ENCODE peak calls at places on chromosome 13, in six cellular contexts. U, P, D, S, Y and M are unnamed samples.

GRCh38 chr13:31073859-31074718 is 87.6 kb downstream of the HSPH1 start:
- DNase-seq in S (peak; percentile 20), P (no peak), D (no peak), Y (no peak), U (peak; percentile 15), M (peak; percentile 11)

GRCh38 chr13:93224545-93224944 is 2.1 kb upstream of the GPC6 start:
- DNase-seq in S (peak; percentile 67), P (peak; percentile 63), U (no peak), Y (no peak), D (no peak), M (no peak)

GRCh38 chr13:83057119-83057518 is 825.2 kb downstream of the SLITRK1 start:
- DNase-seq in D (no peak), U (no peak), S (no peak), P (no peak), Y (no peak), M (no peak)

GRCh38 chr13:76758257-76758656 is 127.9 kb downstream of the KCTD12 start:
- DNase-seq in Y (no peak), U (no peak), D (no peak), P (no peak), S (no peak), M (no peak)

GRCh38 chr13:20609145-20609544 is 42.2 kb downstream of the IFT88 start:
- DNase-seq in P (peak; percentile 82), Y (no peak), U (no peak), D (no peak), S (no peak), M (no peak)

GRCh38 chr13:35675651-35676050 is 199.2 kb upstream of the MAB21L1 start:
- DNase-seq in S (no peak), P (no peak), U (no peak), Y (no peak), D (no peak), M (no peak)

GRCh38 chr13:49340161-49340560 is 92.4 kb downstream of the CDADC1 start:
- DNase-seq in Y (no peak), U (no peak), S (no peak), D (no peak), P (no peak), M (no peak)

GRCh38 chr13:59374720-59375119 is 789.0 kb downstream of the DIAPH3 start:
- DNase-seq in Y (no peak), P (no peak), U (no peak), D (no peak), S (no peak), M (no peak)

GRCh38 chr13:70189981-70190380 is 81.7 kb upstream of the KLHL1 start:
- DNase-seq in Y (no peak), P (no peak), D (no peak), S (peak; percentile 28), U (no peak), M (no peak)

GRCh38 chr13:21668665-21669599 is 1.9 kb upstream of the FGF9 start:
- DNase-seq in S (peak; percentile 60), D (peak; percentile 38), U (no peak), Y (peak; percentile 67), P (peak; percentile 43), M (peak; percentile 46)

GRCh38 chr13:96984061-96984508 is 10.2 kb downstream of the OXGR1 start:
- DNase-seq in U (peak; percentile 74), D (no peak), S (peak; percentile 62), P (no peak), Y (no peak), M (peak; percentile 12)

GRCh38 chr13:37446503-37446902 is 152.1 kb downstream of the POSTN start:
- DNase-seq in P (peak; percentile 3), U (no peak), S (no peak), Y (no peak), D (peak; percentile 38), M (no peak)

GRCh38 chr13:111171629-111172028 is 56.5 kb downstream of the ARHGEF7 start:
- DNase-seq in S (no peak), P (no peak), U (no peak), D (no peak), Y (no peak), M (no peak)

GRCh38 chr13:113930711-113931637 is 42.9 kb downstream of the C13orf46 start:
- DNase-seq in Y (peak; percentile 29), U (no peak), P (no peak), D (peak; percentile 16), S (no peak), M (peak; percentile 52)

GRCh38 chr13:26502826-26503225 is 54.7 kb upstream of the WASF3 start:
- DNase-seq in U (no peak), D (peak; percentile 75), Y (no peak), P (no peak), S (peak; percentile 40), M (no peak)

GRCh38 chr13:31998131-31998530 is 33.4 kb upstream of the FRY start:
- DNase-seq in P (no peak), S (no peak), Y (no peak), U (no peak), D (no peak), M (no peak)

GRCh38 chr13:106038752-106039151 is 496.7 kb downstream of the EFNB2 start:
- DNase-seq in P (peak; percentile 26), U (no peak), S (no peak), D (no peak), Y (no peak), M (no peak)

GRCh38 chr13:78491978-78492377 is 111.4 kb downstream of the POU4F1 start:
- DNase-seq in U (no peak), D (no peak), S (no peak), P (no peak), Y (no peak), M (no peak)

GRCh38 chr13:87147076-87147475 is 524.1 kb upstream of the SLITRK5 start:
- DNase-seq in D (no peak), U (no peak), Y (no peak), S (no peak), P (no peak), M (no peak)

GRCh38 chr13:42808572-42808971 is 27.2 kb downstream of the FAM216B start:
- DNase-seq in U (no peak), D (no peak), S (no peak), Y (no peak), P (no peak), M (no peak)

DNA sequence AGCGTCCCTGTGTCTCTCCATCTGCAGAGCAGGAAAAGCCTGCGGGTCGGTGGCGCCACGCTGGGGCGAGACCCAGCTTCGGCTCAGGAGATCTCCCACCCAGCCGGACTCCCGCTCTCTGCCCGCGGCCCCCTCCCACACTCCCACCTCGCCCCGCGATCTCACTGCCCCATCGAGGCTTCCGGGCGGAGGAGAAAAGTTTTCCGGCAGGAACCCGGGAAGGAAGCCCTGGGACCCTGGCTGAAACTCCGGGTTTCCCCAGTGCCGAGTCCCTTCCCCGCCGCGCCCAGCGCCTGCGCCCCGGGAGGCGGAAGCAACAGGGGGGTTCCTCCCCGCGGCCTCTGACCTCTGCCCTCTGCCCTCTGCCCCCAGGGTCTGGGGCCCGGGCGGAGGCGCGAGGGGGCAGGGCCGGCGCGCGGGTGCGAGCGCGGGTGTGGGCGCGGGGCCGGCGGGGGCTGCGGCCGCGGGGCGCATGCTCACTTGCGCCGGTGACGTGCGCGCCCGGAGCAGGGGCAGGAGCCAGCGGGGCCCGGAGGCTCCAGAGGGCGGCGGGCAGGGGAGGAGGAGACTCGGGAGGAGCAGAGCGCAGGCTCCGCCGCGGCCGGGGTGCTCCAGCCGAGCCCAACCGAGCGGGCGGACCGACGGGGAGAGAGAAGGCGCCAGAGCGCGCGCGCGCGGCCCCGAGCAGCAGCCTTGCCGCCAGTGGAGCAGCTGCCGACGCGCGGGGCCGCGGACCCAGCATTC is at the start of gene ATP11A:
- DNase-seq in D (peak; percentile 86), U (peak; percentile 87), S (peak; percentile 95), P (peak; percentile 68), Y (peak; percentile 64), M (peak; percentile 82)
- H3K4me1 ChIP-seq in D (peaks cover 5% of the 10 kb centered on the region), U (no peaks in the 10 kb centered on the region), S (peaks cover 34% of the 10 kb centered on the region), P (peaks cover 17% of the 10 kb centered on the region), Y (peaks cover 45% of the 10 kb centered on the region), M (peaks cover 44% of the 10 kb centered on the region)

DNA sequence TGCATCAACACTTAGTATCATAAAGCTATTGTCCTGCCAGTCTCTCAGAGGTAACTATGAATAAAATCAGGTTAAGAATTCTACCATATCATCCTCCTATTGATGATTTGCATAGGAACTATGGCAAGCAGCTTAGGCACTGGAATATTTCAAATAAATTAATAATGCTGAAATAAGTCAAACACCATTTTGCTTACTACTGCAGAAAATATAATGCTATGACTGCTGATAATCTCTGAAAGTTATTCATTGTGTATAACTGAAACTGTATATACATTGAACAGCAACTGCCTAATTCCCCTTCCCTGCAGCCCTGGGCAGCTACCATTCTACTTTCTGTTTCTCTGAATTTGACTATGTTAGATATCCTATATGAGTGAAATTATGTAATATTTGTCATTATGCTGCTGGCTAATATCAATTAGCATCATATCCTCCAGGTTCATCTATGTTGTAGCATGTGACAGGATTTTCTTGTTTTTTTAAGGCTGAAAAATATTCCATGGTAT is 318.8 kb upstream of the SGCG start:
- DNase-seq in D (no peak), P (no peak), S (no peak), Y (no peak), U (no peak), M (no peak)
- H3K27ac ChIP-seq in D (no peak overlapping the region), P (no peak overlapping the region), S (no peak overlapping the region), Y (no peak overlapping the region), U (no peak overlapping the region), M (no peak overlapping the region)

GRCh38 chr13:33188093-33188882 is 97.3 kb downstream of the STARD13 start:
- DNase-seq in S (no peak), Y (no peak), D (no peak), P (peak; percentile 49), U (no peak), M (no peak)

GRCh38 chr13:33189470-33189869 is 96.1 kb downstream of the STARD13 start:
- DNase-seq in P (no peak), U (no peak), S (no peak), Y (no peak), D (no peak), M (no peak)

GRCh38 chr13:33193428-33193974 is 92.1 kb downstream of the STARD13 start:
- DNase-seq in U (no peak), P (peak; percentile 66), Y (no peak), S (peak; percentile 73), D (no peak), M (no peak)

GRCh38 chr13:33194820-33195692 is 90.5 kb downstream of the STARD13 start:
- DNase-seq in Y (no peak), P (peak; percentile 78), U (no peak), D (no peak), S (no peak), M (no peak)

GRCh38 chr13:33191425-33192221 is 93.9 kb downstream of the STARD13 start:
- DNase-seq in U (no peak), D (no peak), P (peak; percentile 72), S (no peak), Y (no peak), M (no peak)
- H3K4me1 ChIP-seq in U (peaks cover 5% of the 10 kb centered on the region), D (peaks cover 41% of the 10 kb centered on the region), P (peaks cover 83% of the 10 kb centered on the region), S (peaks cover 20% of the 10 kb centered on the region), Y (no peaks in the 10 kb centered on the region), M (no peaks in the 10 kb centered on the region)

DNA sequence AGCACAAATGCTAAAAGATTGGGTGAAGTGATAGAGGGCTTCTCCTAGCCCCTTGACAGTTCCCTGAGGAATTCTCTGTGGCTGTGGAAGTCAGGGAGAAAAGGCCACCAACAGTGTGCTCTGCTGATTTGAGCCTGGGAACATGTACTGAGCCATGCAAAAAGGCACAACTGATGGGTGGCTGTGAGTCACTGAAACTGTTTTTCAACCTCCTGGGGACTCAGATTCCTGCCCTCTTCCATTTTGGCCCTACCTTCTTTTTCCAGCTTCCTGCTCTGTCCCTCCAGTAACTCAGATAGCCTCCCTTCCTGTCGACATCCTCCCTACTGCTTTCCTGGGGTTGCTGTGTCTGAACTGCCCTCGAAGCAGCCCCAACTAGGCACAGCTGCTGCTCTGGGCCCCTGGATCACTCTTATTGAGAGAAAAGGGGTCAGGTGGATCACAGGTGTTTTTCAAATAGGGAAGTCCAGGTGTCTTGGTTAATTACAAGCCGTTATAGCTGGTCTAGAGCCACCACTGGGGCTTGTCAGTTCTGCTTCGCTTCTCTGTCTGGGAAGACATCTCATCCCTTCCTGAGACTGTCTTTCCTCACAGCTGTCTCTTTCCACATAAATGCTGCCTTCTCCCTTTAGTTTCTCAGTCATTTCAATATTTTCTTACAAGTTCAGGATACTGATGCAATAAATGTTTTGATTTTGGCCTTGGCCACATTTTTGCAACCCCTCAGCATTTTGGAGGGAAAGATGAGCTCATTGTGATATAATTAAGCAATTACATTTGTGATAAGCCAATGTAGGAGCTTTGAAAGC is 13.8 kb downstream of the FAM124A start:
- DNase-seq in D (no peak), U (no peak), S (no peak), P (peak; percentile 43), Y (no peak), M (no peak)
- H3K27ac ChIP-seq in D (no peak overlapping the region), U (no peak overlapping the region), S (no peak overlapping the region), P (peak overlapping the region; percentile 79), Y (no peak overlapping the region), M (no peak overlapping the region)